ENCODE peak calls at places on chromosomes 11 and 22, in five cellular contexts. A is IMR-90, C is SK-N-SH, Q is HepG2, B is K562. D is an unnamed sample.

GRCh38 chr11:17923213-17923612 is 89.6 kb downstream of the SERGEF start:
- DNase-seq in A (no peak), C (no peak), Q (no peak), B (no peak), D (no peak)

GRCh38 chr11:117037279-117037951 is 60.8 kb downstream of the SIK3 start:
- DNase-seq in A (no peak), C (no peak), Q (no peak), B (no peak), D (no peak)

GRCh38 chr11:120306519-120307242 is 18.4 kb upstream of the TLCD5 start:
- DNase-seq in A (peak), C (no peak), Q (no peak), B (peak), D (no peak)

GRCh38 chr22:39279170-39279850 is 34.5 kb upstream of the PDGFB start:
- DNase-seq in A (no peak), C (no peak), Q (no peak), B (no peak), D (no peak)

GRCh38 chr11:61429346-61429690 is 457 bp downstream of the CPSF7 start:
- DNase-seq in A (peak), C (peak), Q (peak), B (peak), D (no peak)

GRCh38 chr11:19013181-19013857 is 47.2 kb downstream of the MRGPRX2 start:
- DNase-seq in A (no peak), C (no peak), Q (no peak), B (peak), D (no peak)

GRCh38 chr11:6587360-6587953 is 16.0 kb downstream of the RRP8 start:
- DNase-seq in A (no peak), C (no peak), Q (no peak), B (no peak), D (no peak)

GRCh38 chr11:71418643-71419042 is 29.6 kb downstream of the DHCR7 start:
- DNase-seq in A (no peak), C (no peak), Q (no peak), B (no peak), D (peak)

GRCh38 chr22:42910221-42910942 is 53.3 kb upstream of the ARFGAP3 start:
- DNase-seq in A (no peak), C (no peak), Q (no peak), B (no peak), D (no peak)

GRCh38 chr22:41910599-41911291 is 4.1 kb downstream of the SHISA8 start:
- DNase-seq in A (no peak), C (peak), Q (no peak), B (no peak), D (no peak)

GRCh38 chr11:11000546-11001283 is 142.9 kb upstream of the ZBED5 start:
- DNase-seq in A (no peak), C (no peak), Q (no peak), B (no peak), D (no peak)

GRCh38 chr11:69089258-69089657 is 40.5 kb downstream of the TPCN2 start:
- DNase-seq in A (peak), C (no peak), Q (no peak), B (peak), D (no peak)

GRCh38 chr22:20026204-20026908 is 5.4 kb downstream of the TANGO2 start:
- DNase-seq in A (no peak), C (no peak), Q (no peak), B (no peak), D (no peak)

GRCh38 chr22:41446057-41446501 is 522 bp downstream of the TOB2 start:
- DNase-seq in A (no peak), C (no peak), Q (no peak), B (peak), D (no peak)

GRCh38 chr11:11732116-11732515 is 109.7 kb upstream of the USP47 start:
- DNase-seq in A (peak), C (no peak), Q (no peak), B (no peak), D (no peak)

GRCh38 chr22:45968003-45968650 is 8.8 kb downstream of the WNT7B start:
- DNase-seq in A (peak), C (no peak), Q (no peak), B (no peak), D (no peak)

GRCh38 chr11:876550-876949 is 33.9 kb downstream of the TSPAN4 start:
- DNase-seq in A (peak), C (no peak), Q (no peak), B (no peak), D (no peak)

DNA sequence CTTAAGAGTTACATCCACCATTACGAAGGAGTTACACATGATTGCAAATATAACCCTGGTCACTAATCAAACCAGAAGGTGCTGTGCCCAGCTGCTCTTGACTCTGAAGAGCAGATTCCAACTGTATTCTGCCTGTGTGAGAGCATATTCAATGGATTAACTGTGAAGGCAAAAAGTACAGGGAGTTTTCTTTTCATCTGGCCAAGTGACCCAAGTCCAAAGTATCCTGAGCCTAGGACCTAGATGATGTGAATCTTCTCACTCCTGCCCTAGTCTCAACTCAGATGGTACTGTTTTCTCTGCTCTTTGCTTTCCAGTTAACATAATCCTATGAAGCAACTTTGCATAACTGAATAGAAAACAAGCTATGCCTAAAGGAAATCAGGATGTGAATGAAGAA is 105.8 kb downstream of the C11orf58 start:
- DNase-seq in A (no peak), C (no peak), Q (no peak), B (no peak), D (no peak)
- TF ChIP-seq MXI1 in A (no peak), C (no peak), Q (no peak), B (no peak), D (no peak)

DNA sequence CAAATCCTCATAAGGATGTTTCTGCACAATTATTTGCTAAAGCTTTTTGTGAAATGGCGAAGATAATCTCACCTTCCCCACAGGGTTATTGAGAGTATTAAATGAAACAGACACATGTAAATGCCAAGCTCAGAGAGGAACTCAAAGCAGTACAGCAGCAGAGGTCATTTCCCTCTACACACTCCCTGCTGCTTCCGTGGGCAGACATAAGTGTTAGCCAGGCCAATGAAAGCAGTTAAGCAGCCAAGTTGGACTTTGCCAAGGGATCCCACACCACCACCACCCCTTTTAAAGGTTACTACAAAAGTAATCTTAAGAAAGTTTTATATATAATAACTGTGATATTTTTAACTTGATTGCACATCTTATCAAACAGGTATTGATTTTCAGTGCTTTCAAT is 4.0 kb upstream of the FAM111A start:
- DNase-seq in A (no peak), C (no peak), Q (no peak), B (no peak), D (no peak)
- TF ChIP-seq MXI1 in A (no peak), C (no peak), Q (no peak), B (no peak), D (no peak)

DNA sequence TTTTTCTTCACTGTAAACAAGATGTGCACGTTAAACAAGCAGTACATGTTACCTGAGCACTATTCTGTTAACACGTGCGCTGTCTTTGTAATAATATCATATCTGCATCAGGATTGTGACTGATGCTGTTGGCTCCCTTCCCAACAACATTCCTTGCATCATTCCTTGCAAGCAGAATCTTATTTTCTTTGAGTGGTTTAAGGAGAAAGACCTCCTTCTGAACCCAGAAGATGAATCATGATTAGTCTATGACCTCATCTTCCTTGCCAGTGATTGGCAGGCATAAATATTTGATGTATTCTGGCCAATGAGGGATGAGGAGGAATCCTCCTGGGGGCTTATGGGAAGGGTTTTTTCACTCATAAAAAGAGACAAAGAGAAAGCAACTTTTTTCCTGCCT is 46.2 kb downstream of the C11orf71 start:
- DNase-seq in A (peak), C (no peak), Q (no peak), B (no peak), D (no peak)
- TF ChIP-seq MXI1 in A (no peak), C (no peak), Q (no peak), B (no peak), D (no peak)

GRCh38 chr11:23022854-23023253 is 162.6 kb upstream of the CCDC179 start:
- DNase-seq in A (no peak), C (no peak), Q (no peak), B (no peak), D (no peak)
- TF ChIP-seq MXI1 in A (no peak), C (no peak), Q (no peak), B (no peak), D (no peak)

GRCh38 chr22:29767289-29768051 is at the start of gene UQCR10:
- DNase-seq in A (peak), C (peak), Q (peak), B (peak), D (no peak)
- TF ChIP-seq MXI1 in A (no peak), C (no peak), Q (no peak), B (no peak), D (peak)

GRCh38 chr11:82828472-82828871 is 71.8 kb downstream of the PRCP start:
- DNase-seq in A (no peak), C (no peak), Q (no peak), B (no peak), D (no peak)

GRCh38 chr11:82829101-82829500 is 71.1 kb downstream of the PRCP start:
- DNase-seq in A (no peak), C (no peak), Q (no peak), B (no peak), D (no peak)

GRCh38 chr11:82831364-82831763 is 68.9 kb downstream of the PRCP start:
- DNase-seq in A (no peak), C (no peak), Q (peak), B (no peak), D (no peak)

GRCh38 chr11:82823635-82824614 is 76.3 kb downstream of the PRCP start:
- DNase-seq in A (no peak), C (no peak), Q (no peak), B (no peak), D (no peak)

DNA sequence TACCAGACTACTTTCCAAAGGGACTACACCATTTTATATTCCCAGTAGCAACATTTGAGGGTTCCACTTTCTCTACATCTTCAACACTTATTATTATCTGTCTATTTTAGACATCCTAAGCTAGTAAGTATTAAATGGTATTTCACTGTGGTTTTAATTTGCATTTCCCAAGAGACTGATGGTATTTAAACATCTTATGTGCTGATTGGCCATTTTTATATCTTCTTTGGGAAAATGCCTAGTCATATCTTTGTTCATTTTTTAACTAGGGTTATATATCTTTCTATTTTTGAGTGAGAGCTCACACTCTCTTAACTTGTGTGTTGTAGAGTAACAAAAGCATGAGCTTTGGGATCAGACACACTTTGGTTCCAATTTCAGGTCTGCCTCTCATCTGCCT is 73.7 kb downstream of the PRCP start:
- DNase-seq in A (no peak), C (no peak), Q (no peak), B (no peak), D (no peak)
- TF ChIP-seq MXI1 in A (no peak), C (no peak), Q (no peak), B (no peak), D (no peak)

GRCh38 chr22:43951391-43951790 is 3.9 kb upstream of the SAMM50 start:
- DNase-seq in A (no peak), C (no peak), Q (no peak), B (no peak), D (no peak)
- TF ChIP-seq MXI1 in A (no peak), C (no peak), Q (no peak), B (no peak), D (no peak)

D was measured in GM12878.